ENCODE peak calls at places on chromosomes 7 and 10, in five cellular contexts. One of them, this sample, is unnamed.

GRCh38 chr7:100691676-100692577 is 2.1 kb downstream of the GIGYF1 start:
- DNase-seq in fibroblast of lung: peak
- DNase-seq in PC-9: no peak
- DNase-seq in astrocyte: peak
- DNase-seq in endothelial cell of umbilical vein: peak
- DNase-seq in this sample: no peak

GRCh38 chr10:71361581-71361980 is 35.1 kb upstream of the CDH23 start:
- DNase-seq in fibroblast of lung: no peak
- DNase-seq in PC-9: no peak
- DNase-seq in astrocyte: no peak
- DNase-seq in endothelial cell of umbilical vein: no peak
- DNase-seq in this sample: no peak

GRCh38 chr7:92359801-92360200 is 87.5 kb upstream of the GATAD1 start:
- DNase-seq in fibroblast of lung: no peak
- DNase-seq in PC-9: no peak
- DNase-seq in astrocyte: peak
- DNase-seq in endothelial cell of umbilical vein: no peak
- DNase-seq in this sample: no peak

GRCh38 chr7:131157530-131158243 is 170.0 kb upstream of the MKLN1 start:
- DNase-seq in fibroblast of lung: peak
- DNase-seq in PC-9: no peak
- DNase-seq in astrocyte: peak
- DNase-seq in endothelial cell of umbilical vein: no peak
- DNase-seq in this sample: no peak

GRCh38 chr10:50992356-50992866 is 81.9 kb upstream of the PRKG1 start:
- DNase-seq in fibroblast of lung: peak
- DNase-seq in PC-9: no peak
- DNase-seq in astrocyte: no peak
- DNase-seq in endothelial cell of umbilical vein: no peak
- DNase-seq in this sample: no peak

GRCh38 chr10:126895214-126895781 is 9.9 kb upstream of the DOCK1 start:
- DNase-seq in fibroblast of lung: no peak
- DNase-seq in PC-9: no peak
- DNase-seq in astrocyte: no peak
- DNase-seq in endothelial cell of umbilical vein: no peak
- DNase-seq in this sample: no peak

GRCh38 chr10:86956841-86957448 is 470 bp downstream of the MMRN2 start:
- DNase-seq in fibroblast of lung: no peak
- DNase-seq in PC-9: no peak
- DNase-seq in astrocyte: no peak
- DNase-seq in endothelial cell of umbilical vein: no peak
- DNase-seq in this sample: no peak

GRCh38 chr7:23383225-23383624 is 84.1 kb downstream of the MALSU1 start:
- DNase-seq in fibroblast of lung: peak
- DNase-seq in PC-9: no peak
- DNase-seq in astrocyte: peak
- DNase-seq in endothelial cell of umbilical vein: no peak
- DNase-seq in this sample: no peak

GRCh38 chr7:91228927-91229326 is 35.3 kb upstream of the FZD1 start:
- DNase-seq in fibroblast of lung: peak
- DNase-seq in PC-9: no peak
- DNase-seq in astrocyte: no peak
- DNase-seq in endothelial cell of umbilical vein: no peak
- DNase-seq in this sample: no peak

GRCh38 chr10:100303724-100304319 is 17.3 kb upstream of the BLOC1S2 start:
- DNase-seq in fibroblast of lung: peak
- DNase-seq in PC-9: peak
- DNase-seq in astrocyte: peak
- DNase-seq in endothelial cell of umbilical vein: peak
- DNase-seq in this sample: no peak

GRCh38 chr7:55887786-55888185 is 530 bp downstream of the ZNF713 start:
- DNase-seq in fibroblast of lung: peak
- DNase-seq in PC-9: no peak
- DNase-seq in astrocyte: no peak
- DNase-seq in endothelial cell of umbilical vein: no peak
- DNase-seq in this sample: no peak
- H2AFZ ChIP-seq in fibroblast of lung: peak
- H2AFZ ChIP-seq in PC-9: peak
- H2AFZ ChIP-seq in astrocyte: peak
- H2AFZ ChIP-seq in endothelial cell of umbilical vein: peak
- H2AFZ ChIP-seq in this sample: peak

GRCh38 chr7:29565634-29565981 is 2.0 kb downstream of the PRR15 start:
- DNase-seq in fibroblast of lung: no peak
- DNase-seq in PC-9: peak
- DNase-seq in astrocyte: no peak
- DNase-seq in endothelial cell of umbilical vein: no peak
- DNase-seq in this sample: no peak

GRCh38 chr7:29565186-29565540 is 1.5 kb downstream of the PRR15 start:
- DNase-seq in fibroblast of lung: peak
- DNase-seq in PC-9: no peak
- DNase-seq in astrocyte: no peak
- DNase-seq in endothelial cell of umbilical vein: no peak
- DNase-seq in this sample: no peak

GRCh38 chr7:29562307-29562706 is 1.3 kb upstream of the PRR15 start:
- DNase-seq in fibroblast of lung: no peak
- DNase-seq in PC-9: peak
- DNase-seq in astrocyte: no peak
- DNase-seq in endothelial cell of umbilical vein: no peak
- DNase-seq in this sample: no peak

GRCh38 chr7:29564455-29565185 is 985 bp downstream of the PRR15 start:
- DNase-seq in fibroblast of lung: peak
- DNase-seq in PC-9: peak
- DNase-seq in astrocyte: peak
- DNase-seq in endothelial cell of umbilical vein: peak
- DNase-seq in this sample: peak

GRCh38 chr7:29563590-29564454 is at the start of gene PRR15:
- DNase-seq in fibroblast of lung: no peak
- DNase-seq in PC-9: peak
- DNase-seq in astrocyte: peak
- DNase-seq in endothelial cell of umbilical vein: peak
- DNase-seq in this sample: no peak
- TF ChIP-seq EZH2 in fibroblast of lung: peak
- TF ChIP-seq EZH2 in PC-9: no peak
- TF ChIP-seq EZH2 in astrocyte: no peak
- TF ChIP-seq EZH2 in endothelial cell of umbilical vein: peak
- TF ChIP-seq EZH2 in this sample: no peak

DNA sequence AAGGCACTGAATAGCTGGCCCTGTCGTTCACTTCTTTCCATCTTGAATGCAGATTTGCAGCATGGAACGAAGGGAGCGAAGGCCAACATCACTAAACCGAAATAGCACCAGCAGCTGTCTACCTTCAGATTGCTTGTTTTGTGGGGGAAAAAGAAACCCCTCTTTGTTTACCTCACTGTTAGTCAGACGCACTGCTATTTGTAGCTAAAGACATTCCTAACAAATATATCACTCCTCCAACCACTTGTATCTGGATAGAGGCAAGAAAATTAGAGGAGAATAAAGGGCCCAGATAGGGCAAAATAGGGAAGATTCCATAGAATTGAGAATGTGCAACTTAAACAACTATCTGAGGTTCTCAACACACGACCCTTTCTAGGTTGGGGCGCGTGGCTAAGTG is 26.5 kb downstream of the ANK3 start:
- DNase-seq in fibroblast of lung: no peak
- DNase-seq in PC-9: no peak
- DNase-seq in astrocyte: peak
- DNase-seq in endothelial cell of umbilical vein: no peak
- DNase-seq in this sample: no peak
- H2AFZ ChIP-seq in fibroblast of lung: no peak
- H2AFZ ChIP-seq in PC-9: no peak
- H2AFZ ChIP-seq in astrocyte: no peak
- H2AFZ ChIP-seq in endothelial cell of umbilical vein: no peak
- H2AFZ ChIP-seq in this sample: no peak

GRCh38 chr10:43282881-43283280 is 16.0 kb upstream of the RASGEF1A start:
- DNase-seq in fibroblast of lung: no peak
- DNase-seq in PC-9: no peak
- DNase-seq in astrocyte: no peak
- DNase-seq in endothelial cell of umbilical vein: no peak
- DNase-seq in this sample: no peak
- TF ChIP-seq EZH2 in fibroblast of lung: no peak
- TF ChIP-seq EZH2 in PC-9: no peak
- TF ChIP-seq EZH2 in astrocyte: no peak
- TF ChIP-seq EZH2 in endothelial cell of umbilical vein: no peak
- TF ChIP-seq EZH2 in this sample: no peak

GRCh38 chr10:8045728-8046494 is 8.6 kb upstream of the GATA3 start:
- DNase-seq in fibroblast of lung: no peak
- DNase-seq in PC-9: no peak
- DNase-seq in astrocyte: no peak
- DNase-seq in endothelial cell of umbilical vein: peak
- DNase-seq in this sample: no peak
- H2AFZ ChIP-seq in fibroblast of lung: no peak
- H2AFZ ChIP-seq in PC-9: peak
- H2AFZ ChIP-seq in astrocyte: no peak
- H2AFZ ChIP-seq in endothelial cell of umbilical vein: peak
- H2AFZ ChIP-seq in this sample: no peak

GRCh38 chr7:1242129-1242572 is 9.5 kb downstream of the UNCX start:
- DNase-seq in fibroblast of lung: no peak
- DNase-seq in PC-9: no peak
- DNase-seq in astrocyte: no peak
- DNase-seq in endothelial cell of umbilical vein: no peak
- DNase-seq in this sample: no peak

GRCh38 chr7:1244701-1245526 is 12.2 kb downstream of the UNCX start:
- DNase-seq in fibroblast of lung: no peak
- DNase-seq in PC-9: no peak
- DNase-seq in astrocyte: no peak
- DNase-seq in endothelial cell of umbilical vein: no peak
- DNase-seq in this sample: no peak

GRCh38 chr7:1243964-1244416 is 11.3 kb downstream of the UNCX start:
- DNase-seq in fibroblast of lung: no peak
- DNase-seq in PC-9: no peak
- DNase-seq in astrocyte: no peak
- DNase-seq in endothelial cell of umbilical vein: no peak
- DNase-seq in this sample: no peak

GRCh38 chr7:1242601-1243289 is 10.1 kb downstream of the UNCX start:
- DNase-seq in fibroblast of lung: no peak
- DNase-seq in PC-9: no peak
- DNase-seq in astrocyte: no peak
- DNase-seq in endothelial cell of umbilical vein: no peak
- DNase-seq in this sample: no peak

DNA sequence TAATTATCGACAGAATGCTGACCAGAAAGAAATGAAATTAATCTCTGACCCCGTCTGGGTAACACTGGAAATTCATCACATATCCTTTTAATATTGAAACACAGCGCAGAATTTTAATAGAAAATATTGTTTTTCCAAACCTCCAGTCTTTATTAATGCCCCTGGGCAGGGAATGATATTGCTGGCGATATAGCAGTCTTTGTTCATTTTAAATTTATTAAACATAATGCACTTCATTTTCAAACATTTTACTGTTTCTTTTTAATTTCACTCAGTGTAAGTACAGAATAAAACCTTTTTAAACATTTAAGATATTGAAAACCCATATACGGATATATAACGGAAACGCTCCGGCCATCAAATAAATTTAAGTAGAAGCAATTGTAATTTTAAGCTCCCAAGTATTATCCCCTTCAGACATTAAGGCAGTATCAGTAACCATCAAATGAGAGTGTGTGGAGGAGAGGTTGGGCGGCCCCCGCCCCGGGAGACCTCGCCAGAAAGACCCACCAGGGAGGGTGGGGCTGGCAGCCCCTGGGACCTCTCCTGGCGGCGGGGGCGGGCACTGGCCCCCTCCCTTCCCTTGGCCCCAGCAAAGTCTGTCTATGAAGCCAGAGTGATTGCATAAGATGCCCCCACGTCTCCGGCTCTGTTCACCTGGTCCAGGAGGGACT is 10.8 kb downstream of the UNCX start:
- DNase-seq in fibroblast of lung: no peak
- DNase-seq in PC-9: no peak
- DNase-seq in astrocyte: no peak
- DNase-seq in endothelial cell of umbilical vein: no peak
- DNase-seq in this sample: no peak
- TF ChIP-seq EZH2 in fibroblast of lung: no peak
- TF ChIP-seq EZH2 in PC-9: no peak
- TF ChIP-seq EZH2 in astrocyte: peak
- TF ChIP-seq EZH2 in endothelial cell of umbilical vein: peak
- TF ChIP-seq EZH2 in this sample: peak

DNA sequence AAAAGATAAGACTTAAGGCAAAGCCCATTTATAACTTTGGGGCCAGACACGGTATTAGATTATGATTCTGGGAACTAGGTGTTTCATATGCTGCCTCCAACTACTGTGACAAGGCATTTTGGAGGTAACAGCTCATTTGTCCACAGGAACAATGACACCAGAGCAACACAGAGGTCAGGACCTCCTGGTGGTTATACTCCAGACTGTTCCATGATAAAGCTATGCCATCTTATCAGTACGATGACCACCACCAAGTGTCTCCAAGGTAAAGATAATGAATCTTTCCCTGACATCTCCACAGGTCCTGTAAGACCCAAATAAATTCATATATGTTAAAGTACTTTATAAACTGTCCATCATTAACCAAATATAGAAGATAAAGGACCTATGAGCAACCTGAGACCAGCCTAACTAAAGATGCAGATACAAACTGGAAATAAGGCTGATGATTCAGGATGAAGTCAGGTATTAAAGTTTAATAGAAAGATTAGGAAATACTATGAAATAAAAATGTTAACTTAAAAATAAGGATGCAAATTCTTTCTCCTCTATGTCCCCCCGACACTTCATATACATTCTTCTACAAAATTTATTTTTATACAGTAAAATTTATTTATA is 26.2 kb downstream of the CUL2 start:
- DNase-seq in fibroblast of lung: no peak
- DNase-seq in PC-9: no peak
- DNase-seq in astrocyte: no peak
- DNase-seq in endothelial cell of umbilical vein: no peak
- DNase-seq in this sample: no peak
- H2AFZ ChIP-seq in fibroblast of lung: no peak
- H2AFZ ChIP-seq in PC-9: no peak
- H2AFZ ChIP-seq in astrocyte: no peak
- H2AFZ ChIP-seq in endothelial cell of umbilical vein: no peak
- H2AFZ ChIP-seq in this sample: no peak

GRCh38 chr7:74027683-74028320 is at the start of gene ELN:
- DNase-seq in fibroblast of lung: peak
- DNase-seq in PC-9: no peak
- DNase-seq in astrocyte: peak
- DNase-seq in endothelial cell of umbilical vein: peak
- DNase-seq in this sample: no peak
- TF ChIP-seq EZH2 in fibroblast of lung: no peak
- TF ChIP-seq EZH2 in PC-9: no peak
- TF ChIP-seq EZH2 in astrocyte: no peak
- TF ChIP-seq EZH2 in endothelial cell of umbilical vein: no peak
- TF ChIP-seq EZH2 in this sample: no peak

GRCh38 chr7:138741453-138741735 is 40.2 kb upstream of the SVOPL start:
- DNase-seq in fibroblast of lung: no peak
- DNase-seq in PC-9: no peak
- DNase-seq in astrocyte: no peak
- DNase-seq in endothelial cell of umbilical vein: no peak
- DNase-seq in this sample: no peak

GRCh38 chr7:138735399-138735798 is 34.2 kb upstream of the SVOPL start:
- DNase-seq in fibroblast of lung: no peak
- DNase-seq in PC-9: no peak
- DNase-seq in astrocyte: no peak
- DNase-seq in endothelial cell of umbilical vein: no peak
- DNase-seq in this sample: no peak

GRCh38 chr7:138739859-138740258 is 38.7 kb upstream of the SVOPL start:
- DNase-seq in fibroblast of lung: no peak
- DNase-seq in PC-9: no peak
- DNase-seq in astrocyte: no peak
- DNase-seq in endothelial cell of umbilical vein: no peak
- DNase-seq in this sample: no peak

GRCh38 chr7:138738114-138738513 is 37.0 kb upstream of the SVOPL start:
- DNase-seq in fibroblast of lung: no peak
- DNase-seq in PC-9: no peak
- DNase-seq in astrocyte: no peak
- DNase-seq in endothelial cell of umbilical vein: no peak
- DNase-seq in this sample: no peak

GRCh38 chr7:138738551-138739335 is 37.6 kb upstream of the SVOPL start:
- DNase-seq in fibroblast of lung: peak
- DNase-seq in PC-9: peak
- DNase-seq in astrocyte: peak
- DNase-seq in endothelial cell of umbilical vein: peak
- DNase-seq in this sample: peak
- H2AFZ ChIP-seq in fibroblast of lung: no peak
- H2AFZ ChIP-seq in PC-9: no peak
- H2AFZ ChIP-seq in astrocyte: peak
- H2AFZ ChIP-seq in endothelial cell of umbilical vein: peak
- H2AFZ ChIP-seq in this sample: peak

This sample was measured in keratinocyte.